ENCODE peak calls at places on chromosomes 4 and X, in four cellular contexts. One of them, this sample, is unnamed.
A peak's percentile ranks its signal among the peaks of the same experiment; 100 is the strongest.

GRCh38 chr4:156888762-156889161 is 82.8 kb downstream of the PDGFC start:
- DNase-seq in mesendoderm: no peak
- DNase-seq in neuronal stem cell: no peak
- DNase-seq in IMR-90: peak; percentile 77
- DNase-seq in this sample: peak; percentile 65

GRCh38 chr4:26197018-26197779 is 123.6 kb upstream of the RBPJ start:
- DNase-seq in neuronal stem cell: no peak
- DNase-seq in IMR-90: peak; percentile 97
- DNase-seq in mesendoderm: no peak
- DNase-seq in this sample: peak; percentile 88

GRCh38 chr4:8847764-8848163 is 23.9 kb downstream of the HMX1 start:
- DNase-seq in mesendoderm: no peak
- DNase-seq in neuronal stem cell: no peak
- DNase-seq in IMR-90: no peak
- DNase-seq in this sample: no peak

GRCh38 chr4:142130636-142131035 is 494.3 kb downstream of the IL15 start:
- DNase-seq in IMR-90: no peak
- DNase-seq in mesendoderm: no peak
- DNase-seq in neuronal stem cell: no peak
- DNase-seq in this sample: no peak

GRCh38 chrX:102338162-102338561 is 91.2 kb downstream of the NXF2 start:
- DNase-seq in neuronal stem cell: no peak
- DNase-seq in mesendoderm: no peak
- DNase-seq in IMR-90: no peak
- DNase-seq in this sample: no peak

GRCh38 chr4:38866973-38867477 is 581 bp upstream of the FAM114A1 start:
- DNase-seq in neuronal stem cell: no peak
- DNase-seq in IMR-90: no peak
- DNase-seq in mesendoderm: no peak
- DNase-seq in this sample: no peak

GRCh38 chr4:184347251-184348239 is 126.8 kb downstream of the IRF2 start:
- DNase-seq in neuronal stem cell: peak; percentile 62
- DNase-seq in IMR-90: peak; percentile 68
- DNase-seq in mesendoderm: peak; percentile 93
- DNase-seq in this sample: peak; percentile 70

GRCh38 chrX:7133036-7133412 is 14.5 kb upstream of the STS start:
- DNase-seq in mesendoderm: peak; percentile 69
- DNase-seq in neuronal stem cell: no peak
- DNase-seq in IMR-90: peak; percentile 35
- DNase-seq in this sample: no peak

GRCh38 chr4:175705407-175705806 is 106.7 kb downstream of the GPM6A start:
- DNase-seq in neuronal stem cell: peak; percentile 50
- DNase-seq in IMR-90: no peak
- DNase-seq in mesendoderm: peak; percentile 67
- DNase-seq in this sample: no peak

GRCh38 chr4:107131295-107131694 is 95.2 kb upstream of the DKK2 start:
- DNase-seq in neuronal stem cell: no peak
- DNase-seq in IMR-90: peak; percentile 6
- DNase-seq in mesendoderm: no peak
- DNase-seq in this sample: no peak

GRCh38 chr4:38145033-38145673 is 185.0 kb downstream of the PTTG2 start:
- DNase-seq in neuronal stem cell: no peak
- DNase-seq in IMR-90: no peak
- DNase-seq in mesendoderm: no peak
- DNase-seq in this sample: no peak

GRCh38 chrX:421646-422325 is 35.1 kb upstream of the PPP2R3B start:
- DNase-seq in neuronal stem cell: no peak
- DNase-seq in IMR-90: no peak
- DNase-seq in mesendoderm: no peak
- DNase-seq in this sample: no peak

GRCh38 chr4:80361329-80361900 is 25.9 kb downstream of the CFAP299 start:
- DNase-seq in IMR-90: peak; percentile 41
- DNase-seq in mesendoderm: peak; percentile 31
- DNase-seq in neuronal stem cell: no peak
- DNase-seq in this sample: peak; percentile 36

GRCh38 chrX:7120578-7121219 is 26.8 kb upstream of the STS start:
- DNase-seq in mesendoderm: no peak
- DNase-seq in IMR-90: peak; percentile 58
- DNase-seq in neuronal stem cell: no peak
- DNase-seq in this sample: peak; percentile 69

GRCh38 chr4:47074836-47075235 is 43.5 kb downstream of the GABRB1 start:
- DNase-seq in IMR-90: peak; percentile 14
- DNase-seq in mesendoderm: no peak
- DNase-seq in neuronal stem cell: no peak
- DNase-seq in this sample: no peak

GRCh38 chr4:73947239-73947985 is 34.4 kb downstream of the PF4 start:
- DNase-seq in neuronal stem cell: no peak
- DNase-seq in IMR-90: no peak
- DNase-seq in mesendoderm: no peak
- DNase-seq in this sample: no peak

GRCh38 chr4:147034372-147034771 is 88.7 kb upstream of the TTC29 start:
- DNase-seq in neuronal stem cell: no peak
- DNase-seq in IMR-90: peak; percentile 7
- DNase-seq in mesendoderm: no peak
- DNase-seq in this sample: no peak

GRCh38 chr4:4837316-4837715 is 22.1 kb upstream of the MSX1 start:
- DNase-seq in neuronal stem cell: no peak
- DNase-seq in mesendoderm: no peak
- DNase-seq in IMR-90: no peak
- DNase-seq in this sample: no peak

GRCh38 chr4:15331930-15332329 is 95.9 kb upstream of the C1QTNF7 start:
- DNase-seq in IMR-90: no peak
- DNase-seq in neuronal stem cell: no peak
- DNase-seq in mesendoderm: no peak
- DNase-seq in this sample: no peak

GRCh38 chr4:176753049-176753448 is 39.7 kb downstream of the VEGFC start:
- DNase-seq in IMR-90: peak; percentile 95
- DNase-seq in mesendoderm: peak; percentile 37
- DNase-seq in neuronal stem cell: no peak
- DNase-seq in this sample: peak; percentile 77

GRCh38 chrX:16743604-16744325 is 24.4 kb downstream of the SYAP1 start:
- DNase-seq in neuronal stem cell: no peak
- DNase-seq in IMR-90: peak; percentile 92
- DNase-seq in mesendoderm: no peak
- DNase-seq in this sample: peak; percentile 55

GRCh38 chr4:165326831-165327210 is 648 bp upstream of the MSMO1 start:
- DNase-seq in IMR-90: peak; percentile 9
- DNase-seq in neuronal stem cell: no peak
- DNase-seq in mesendoderm: peak; percentile 68
- DNase-seq in this sample: no peak

GRCh38 chr4:98712607-98713006 is 54.2 kb upstream of the TSPAN5 start:
- DNase-seq in IMR-90: no peak
- DNase-seq in neuronal stem cell: no peak
- DNase-seq in mesendoderm: no peak
- DNase-seq in this sample: no peak

GRCh38 chr4:41525129-41525528 is 12.8 kb upstream of the LIMCH1 start:
- DNase-seq in mesendoderm: peak; percentile 98
- DNase-seq in IMR-90: peak; percentile 69
- DNase-seq in neuronal stem cell: peak; percentile 75
- DNase-seq in this sample: peak; percentile 75

GRCh38 chr4:158671665-158671914 is at the start of gene C4orf46:
- DNase-seq in mesendoderm: no peak
- DNase-seq in neuronal stem cell: no peak
- DNase-seq in IMR-90: no peak
- DNase-seq in this sample: no peak
- H4K8ac ChIP-seq in mesendoderm: no peak within 1 kb of the TSS
- H4K8ac ChIP-seq in neuronal stem cell: no peak within 1 kb of the TSS
- H4K8ac ChIP-seq in IMR-90: peak within 1 kb of the TSS; percentile 87
- H4K8ac ChIP-seq in this sample: peak within 1 kb of the TSS; percentile 89

GRCh38 chrX:20712811-20713210 is 446.1 kb upstream of the RPS6KA3 start:
- DNase-seq in neuronal stem cell: no peak
- DNase-seq in IMR-90: no peak
- DNase-seq in mesendoderm: peak; percentile 13
- DNase-seq in this sample: no peak
- H4K8ac ChIP-seq in neuronal stem cell: no peak overlapping the region
- H4K8ac ChIP-seq in IMR-90: no peak overlapping the region
- H4K8ac ChIP-seq in mesendoderm: no peak overlapping the region
- H4K8ac ChIP-seq in this sample: no peak overlapping the region

DNA sequence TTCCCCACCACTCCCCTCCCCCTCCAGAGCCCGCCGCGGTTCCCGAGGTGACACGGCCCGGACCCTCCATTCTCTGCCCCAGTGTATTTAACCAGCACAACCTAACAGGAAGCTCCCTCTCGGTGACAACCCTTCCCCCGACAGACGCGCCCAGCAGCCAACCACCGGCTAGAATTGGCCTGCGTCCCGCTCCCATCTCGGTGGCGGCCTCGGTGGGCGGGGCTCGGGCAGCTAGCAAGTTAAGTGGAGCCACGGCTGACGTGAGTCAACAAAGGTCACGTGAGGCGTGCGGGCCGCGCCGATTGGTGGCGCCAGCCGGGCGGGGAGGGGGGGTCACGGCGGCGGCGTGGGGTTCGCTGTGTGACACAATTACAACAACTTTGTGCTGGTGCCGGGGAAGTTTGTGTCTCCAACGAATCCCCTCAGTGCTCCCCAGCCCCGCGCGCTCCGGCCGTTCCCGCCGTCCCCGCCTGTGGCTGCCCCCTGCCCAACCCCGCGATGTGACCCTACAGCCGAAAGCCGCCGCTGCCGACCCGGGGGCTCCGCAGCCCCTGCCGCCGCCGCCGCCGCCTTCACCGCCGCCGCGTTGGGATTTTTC is at the start of gene KDM6A:
- DNase-seq in mesendoderm: peak; percentile 98
- DNase-seq in neuronal stem cell: peak; percentile 92
- DNase-seq in IMR-90: peak; percentile 96
- DNase-seq in this sample: peak; percentile 95
- H4K8ac ChIP-seq in mesendoderm: no peak within 1 kb of the TSS
- H4K8ac ChIP-seq in neuronal stem cell: no peak within 1 kb of the TSS
- H4K8ac ChIP-seq in IMR-90: peak within 1 kb of the TSS; percentile 80
- H4K8ac ChIP-seq in this sample: peak within 1 kb of the TSS; percentile 84

DNA sequence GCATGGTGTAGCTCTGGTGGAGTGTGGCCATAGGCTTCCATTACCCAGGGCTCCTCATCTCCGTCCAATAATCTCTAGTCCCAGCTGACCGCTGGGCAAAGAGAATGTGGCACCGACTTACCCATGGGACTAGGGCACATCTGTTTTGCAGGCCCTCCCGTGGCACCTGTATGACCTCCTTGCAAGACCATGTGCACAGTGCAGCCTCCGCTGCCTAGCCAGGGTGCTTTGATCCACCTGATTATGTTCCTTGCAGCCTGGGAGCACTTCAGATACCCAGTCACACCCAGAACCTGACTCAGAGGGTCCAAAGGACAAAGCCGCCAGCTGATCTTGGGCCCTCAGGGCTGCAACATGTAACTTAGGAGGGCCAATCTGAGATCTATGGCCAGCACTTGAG is 84.8 kb downstream of the PCDH10 start:
- DNase-seq in mesendoderm: no peak
- DNase-seq in IMR-90: no peak
- DNase-seq in neuronal stem cell: no peak
- DNase-seq in this sample: no peak
- H4K8ac ChIP-seq in mesendoderm: no peak overlapping the region
- H4K8ac ChIP-seq in IMR-90: no peak overlapping the region
- H4K8ac ChIP-seq in neuronal stem cell: no peak overlapping the region
- H4K8ac ChIP-seq in this sample: no peak overlapping the region

GRCh38 chrX:45668686-45669443 is 468.2 kb upstream of the DIPK2B start:
- DNase-seq in IMR-90: peak; percentile 95
- DNase-seq in neuronal stem cell: no peak
- DNase-seq in mesendoderm: no peak
- DNase-seq in this sample: peak; percentile 4
- H4K8ac ChIP-seq in IMR-90: peak overlapping the region; percentile 78
- H4K8ac ChIP-seq in neuronal stem cell: no peak overlapping the region
- H4K8ac ChIP-seq in mesendoderm: no peak overlapping the region
- H4K8ac ChIP-seq in this sample: no peak overlapping the region

GRCh38 chr4:1344696-1345095 is 2.3 kb upstream of the UVSSA start:
- DNase-seq in IMR-90: peak; percentile 8
- DNase-seq in mesendoderm: no peak
- DNase-seq in neuronal stem cell: no peak
- DNase-seq in this sample: no peak

GRCh38 chr4:1339489-1339888 is 7.5 kb upstream of the UVSSA start:
- DNase-seq in mesendoderm: no peak
- DNase-seq in IMR-90: no peak
- DNase-seq in neuronal stem cell: no peak
- DNase-seq in this sample: no peak

GRCh38 chr4:1340861-1341260 is 6.1 kb upstream of the UVSSA start:
- DNase-seq in IMR-90: no peak
- DNase-seq in mesendoderm: no peak
- DNase-seq in neuronal stem cell: no peak
- DNase-seq in this sample: no peak

GRCh38 chr4:1340181-1340747 is 6.7 kb upstream of the UVSSA start:
- DNase-seq in mesendoderm: no peak
- DNase-seq in neuronal stem cell: no peak
- DNase-seq in IMR-90: no peak
- DNase-seq in this sample: no peak

GRCh38 chr4:1342003-1342402 is 5.0 kb upstream of the UVSSA start:
- DNase-seq in mesendoderm: no peak
- DNase-seq in neuronal stem cell: no peak
- DNase-seq in IMR-90: peak; percentile 65
- DNase-seq in this sample: peak; percentile 33
- H4K8ac ChIP-seq in mesendoderm: no peak overlapping the region
- H4K8ac ChIP-seq in neuronal stem cell: no peak overlapping the region
- H4K8ac ChIP-seq in IMR-90: no peak overlapping the region
- H4K8ac ChIP-seq in this sample: no peak overlapping the region

GRCh38 chr4:162241857-162242256 is 78.1 kb upstream of the FSTL5 start:
- DNase-seq in mesendoderm: no peak
- DNase-seq in neuronal stem cell: no peak
- DNase-seq in IMR-90: no peak
- DNase-seq in this sample: no peak

GRCh38 chr4:162239992-162240769 is 76.4 kb upstream of the FSTL5 start:
- DNase-seq in neuronal stem cell: no peak
- DNase-seq in IMR-90: no peak
- DNase-seq in mesendoderm: no peak
- DNase-seq in this sample: no peak

GRCh38 chr4:162245051-162245450 is 81.3 kb upstream of the FSTL5 start:
- DNase-seq in IMR-90: no peak
- DNase-seq in mesendoderm: no peak
- DNase-seq in neuronal stem cell: no peak
- DNase-seq in this sample: no peak
- H4K8ac ChIP-seq in IMR-90: no peak overlapping the region
- H4K8ac ChIP-seq in mesendoderm: no peak overlapping the region
- H4K8ac ChIP-seq in neuronal stem cell: no peak overlapping the region
- H4K8ac ChIP-seq in this sample: no peak overlapping the region

GRCh38 chrX:49162620-49163019 is at the start of gene MAGIX:
- DNase-seq in neuronal stem cell: no peak
- DNase-seq in mesendoderm: no peak
- DNase-seq in IMR-90: no peak
- DNase-seq in this sample: no peak
- H4K8ac ChIP-seq in neuronal stem cell: no peak within 1 kb of the TSS
- H4K8ac ChIP-seq in mesendoderm: no peak within 1 kb of the TSS
- H4K8ac ChIP-seq in IMR-90: peak within 1 kb of the TSS; percentile 86
- H4K8ac ChIP-seq in this sample: peak within 1 kb of the TSS; percentile 96

GRCh38 chr4:69831646-69832325 is 28.2 kb downstream of the SULT1E1 start:
- DNase-seq in neuronal stem cell: no peak
- DNase-seq in mesendoderm: peak; percentile 8
- DNase-seq in IMR-90: no peak
- DNase-seq in this sample: no peak
- H4K8ac ChIP-seq in neuronal stem cell: no peak overlapping the region
- H4K8ac ChIP-seq in mesendoderm: no peak overlapping the region
- H4K8ac ChIP-seq in IMR-90: no peak overlapping the region
- H4K8ac ChIP-seq in this sample: no peak overlapping the region